ENCODE peak calls at places on chromosomes 3 and 15, in seven cellular contexts. S is A673, M is fibroblast of the aortic adventitia, R is prostate gland, O is kidney epithelial cell, L is ovary, P is glutamatergic neuron. C is an unnamed sample.

GRCh38 chr3:26307805-26308204 is 314.8 kb upstream of the LRRC3B start:
- DNase-seq in S (no peak), M (no peak), R (no peak), O (no peak), L (no peak), P (no peak), C (no peak)

GRCh38 chr3:69871256-69871655 is 128.3 kb upstream of the SAMMSON start:
- DNase-seq in S (no peak), M (no peak), R (peak; percentile 45), O (peak; percentile 37), L (no peak), P (no peak), C (no peak)

GRCh38 chr3:27712136-27713065 is 9.7 kb downstream of the EOMES start:
- DNase-seq in S (peak; percentile 86), M (peak; percentile 81), R (peak; percentile 66), O (peak; percentile 10), L (peak; percentile 62), P (peak; percentile 83), C (peak; percentile 76)

GRCh38 chr3:160474416-160474838 is 24.8 kb upstream of the TRIM59 start:
- DNase-seq in S (no peak), M (no peak), R (no peak), O (no peak), L (no peak), P (no peak), C (no peak)

GRCh38 chr3:86990171-86990733 is 697 bp downstream of the VGLL3 start:
- DNase-seq in S (no peak), M (no peak), R (peak; percentile 42), O (no peak), L (peak; percentile 63), P (peak; percentile 37), C (peak; percentile 32)

GRCh38 chr15:85838655-85839054 is 43.9 kb upstream of the KLHL25 start:
- DNase-seq in S (no peak), M (no peak), R (no peak), O (no peak), L (no peak), P (no peak), C (no peak)

GRCh38 chr3:36060950-36061349 is 319.4 kb upstream of the STAC start:
- DNase-seq in S (peak; percentile 3), M (no peak), R (no peak), O (no peak), L (no peak), P (no peak), C (no peak)

GRCh38 chr15:31405200-31405929 is 78.7 kb downstream of the KLF13 start:
- DNase-seq in S (no peak), M (peak; percentile 37), R (no peak), O (no peak), L (no peak), P (no peak), C (no peak)

GRCh38 chr15:32851619-32852416 is 134.0 kb downstream of the GREM1 start:
- DNase-seq in S (no peak), M (peak; percentile 98), R (no peak), O (no peak), L (no peak), P (no peak), C (peak; percentile 48)

GRCh38 chr15:34853001-34853758 is 57.8 kb upstream of the ACTC1 start:
- DNase-seq in S (peak; percentile 63), M (peak; percentile 63), R (peak; percentile 36), O (no peak), L (no peak), P (no peak), C (no peak)

GRCh38 chr3:9917820-9918219 is 922 bp downstream of the IL17RC start:
- DNase-seq in S (no peak), M (no peak), R (no peak), O (no peak), L (peak; percentile 24), P (no peak), C (no peak)

GRCh38 chr3:68915973-68916372 is 16.4 kb downstream of the TAFA4 start:
- DNase-seq in S (no peak), M (no peak), R (no peak), O (no peak), L (no peak), P (no peak), C (no peak)

GRCh38 chr3:86563358-86563970 is 427.5 kb downstream of the VGLL3 start:
- DNase-seq in S (peak; percentile 64), M (peak; percentile 51), R (no peak), O (peak; percentile 4), L (no peak), P (no peak), C (peak; percentile 4)

GRCh38 chr3:149170672-149171071 is 41.2 kb downstream of the HPS3 start:
- DNase-seq in S (no peak), M (no peak), R (no peak), O (no peak), L (no peak), P (no peak), C (no peak)
- TF ChIP-seq CTCF in S (no peak), M (no peak), R (no peak), O (no peak), L (no peak), P (no peak), C (no peak)

GRCh38 chr15:71335591-71335990 is 220.3 kb downstream of the THSD4 start:
- DNase-seq in S (no peak), M (no peak), R (no peak), O (no peak), L (no peak), P (no peak), C (no peak)
- TF ChIP-seq CTCF in S (no peak), M (no peak), R (no peak), O (no peak), L (no peak), P (no peak), C (no peak)

GRCh38 chr3:67037615-67038014 is 39.5 kb downstream of the KBTBD8 start:
- DNase-seq in S (no peak), M (peak; percentile 67), R (no peak), O (no peak), L (no peak), P (no peak), C (no peak)
- TF ChIP-seq CTCF in S (no peak), M (no peak), R (no peak), O (no peak), L (no peak), P (no peak), C (no peak)

GRCh38 chr3:52077376-52077775 is 21.0 kb upstream of the DUSP7 start:
- DNase-seq in S (no peak), M (no peak), R (no peak), O (no peak), L (no peak), P (no peak), C (no peak)
- TF ChIP-seq CTCF in S (no peak), M (peak; percentile 15), R (no peak), O (no peak), L (peak; percentile 31), P (no peak), C (no peak)

C was measured in RWPE1.